ENCODE peak calls at places on chromosomes 16 and 17, in nine cellular contexts. T, G, A, S, F, Y, K, H and W are unnamed samples.

GRCh38 chr17:73657473-73658116 is 13.3 kb upstream of the SDK2 start:
- DNase-seq in G (no peak), H (no peak), F (peak), Y (no peak), K (peak), T (no peak), A (peak), S (no peak), W (no peak)

GRCh38 chr17:50631908-50632571 is 2.6 kb upstream of the ABCC3 start:
- DNase-seq in S (no peak), F (no peak), H (no peak), G (no peak), T (no peak), Y (no peak), A (no peak), K (peak), W (no peak)

GRCh38 chr16:87310610-87311009 is 6.6 kb downstream of the C16orf95 start:
- DNase-seq in F (no peak), G (no peak), T (no peak), A (no peak), H (peak), K (no peak), Y (no peak), S (no peak), W (no peak)

GRCh38 chr17:75683467-75684041 is 16.4 kb downstream of the SAP30BP start:
- DNase-seq in S (no peak), A (no peak), Y (no peak), H (no peak), K (no peak), F (no peak), G (no peak), T (peak), W (no peak)

GRCh38 chr17:50046667-50047066 is 9.2 kb upstream of the ITGA3 start:
- DNase-seq in K (no peak), F (peak), H (no peak), G (no peak), T (no peak), S (no peak), A (no peak), Y (no peak), W (no peak)

GRCh38 chr16:58024673-58025350 is 742 bp upstream of the MMP15 start:
- DNase-seq in S (peak), F (peak), K (peak), G (no peak), H (peak), T (no peak), A (peak), Y (no peak), W (peak)

GRCh38 chr17:82553210-82553930 is 33.8 kb downstream of the FOXK2 start:
- DNase-seq in F (peak), T (no peak), A (peak), Y (no peak), K (no peak), G (no peak), S (no peak), H (no peak), W (no peak)

GRCh38 chr17:8685396-8685795 is 54.9 kb upstream of the MYH10 start:
- DNase-seq in G (no peak), K (no peak), H (no peak), T (no peak), S (no peak), Y (no peak), F (no peak), A (no peak), W (no peak)

GRCh38 chr16:75044800-75045361 is 46.1 kb downstream of the ZNRF1 start:
- DNase-seq in K (no peak), H (no peak), S (no peak), T (peak), F (no peak), A (peak), Y (no peak), G (peak), W (no peak)

GRCh38 chr17:1647802-1648581 is 1.7 kb downstream of the RILP start:
- DNase-seq in T (peak), H (no peak), Y (peak), K (no peak), F (peak), A (no peak), G (no peak), S (no peak), W (no peak)

GRCh38 chr16:50616883-50617629 is 64.1 kb downstream of the SNX20 start:
- DNase-seq in H (no peak), Y (no peak), F (peak), A (no peak), T (no peak), S (no peak), G (no peak), K (no peak), W (no peak)

GRCh38 chr16:783404-784161 is 4.6 kb downstream of the RPUSD1 start:
- DNase-seq in Y (no peak), G (no peak), H (no peak), A (no peak), K (no peak), F (no peak), S (no peak), T (peak), W (no peak)

GRCh38 chr17:56781944-56782737 is 51.6 kb downstream of the C17orf67 start:
- DNase-seq in S (no peak), K (no peak), A (no peak), G (no peak), H (no peak), Y (no peak), T (no peak), F (no peak), W (no peak)

GRCh38 chr17:47099451-47099986 is 89.6 kb downstream of the CDC27 start:
- DNase-seq in H (no peak), S (no peak), Y (no peak), K (no peak), A (no peak), T (no peak), G (no peak), F (peak), W (no peak)

GRCh38 chr16:62029947-62030346 is 6.3 kb downstream of the CDH8 start:
- DNase-seq in K (no peak), S (no peak), A (no peak), T (no peak), Y (no peak), F (no peak), H (no peak), G (no peak), W (no peak)

GRCh38 chr16:62035115-62036092 is 834 bp downstream of the CDH8 start:
- DNase-seq in T (no peak), A (peak), H (peak), G (no peak), Y (no peak), K (peak), S (no peak), F (peak), W (no peak)

GRCh38 chr16:62034236-62035114 is 1.8 kb downstream of the CDH8 start:
- DNase-seq in A (peak), T (no peak), S (no peak), G (no peak), F (peak), Y (no peak), H (no peak), K (no peak), W (no peak)

GRCh38 chr16:62036101-62036806 is at the start of gene CDH8:
- DNase-seq in S (no peak), H (peak), G (no peak), A (peak), K (peak), Y (no peak), T (no peak), F (peak), W (no peak)

DNA sequence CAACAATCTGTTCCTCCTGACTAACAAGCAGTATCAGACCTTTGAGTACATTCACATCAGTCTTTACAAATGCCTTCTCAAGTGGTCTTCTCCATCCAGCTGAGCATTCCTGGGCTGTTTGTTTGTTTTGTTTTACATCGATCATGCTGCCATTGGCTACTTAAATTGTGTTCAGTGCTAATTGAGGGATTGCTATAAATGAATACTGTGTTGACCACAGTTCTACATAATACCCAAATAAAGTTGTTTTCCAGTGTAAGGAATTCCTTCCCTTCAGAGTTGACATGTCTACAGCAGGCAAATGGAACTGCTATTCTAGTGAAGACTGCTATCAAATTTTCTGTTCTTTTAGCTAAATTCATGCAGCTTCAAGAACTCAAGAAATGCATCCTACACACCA is 3.2 kb downstream of the CDH8 start:
- DNase-seq in H (no peak), K (no peak), S (no peak), Y (no peak), T (no peak), A (no peak), G (no peak), F (no peak), W (no peak)
- H3K4me3 ChIP-seq in H (no peak), K (no peak), S (no peak), Y (no peak), T (no peak), A (no peak), G (no peak), F (no peak), W (no peak)

GRCh38 chr16:79843631-79844043 is 243.1 kb upstream of the MAF start:
- DNase-seq in H (no peak), K (no peak), A (no peak), S (peak), Y (no peak), F (no peak), G (no peak), T (no peak), W (no peak)

GRCh38 chr16:79844603-79845002 is 244.1 kb upstream of the MAF start:
- DNase-seq in H (no peak), K (no peak), Y (no peak), S (no peak), F (no peak), A (no peak), T (no peak), G (no peak), W (no peak)

GRCh38 chr16:79845734-79846135 is 245.2 kb upstream of the MAF start:
- DNase-seq in K (no peak), G (no peak), Y (no peak), H (no peak), T (no peak), S (peak), F (no peak), A (no peak), W (no peak)

GRCh38 chr16:79847101-79847500 is 246.6 kb upstream of the MAF start:
- DNase-seq in Y (no peak), T (no peak), A (no peak), G (peak), H (no peak), K (no peak), F (no peak), S (no peak), W (no peak)

DNA sequence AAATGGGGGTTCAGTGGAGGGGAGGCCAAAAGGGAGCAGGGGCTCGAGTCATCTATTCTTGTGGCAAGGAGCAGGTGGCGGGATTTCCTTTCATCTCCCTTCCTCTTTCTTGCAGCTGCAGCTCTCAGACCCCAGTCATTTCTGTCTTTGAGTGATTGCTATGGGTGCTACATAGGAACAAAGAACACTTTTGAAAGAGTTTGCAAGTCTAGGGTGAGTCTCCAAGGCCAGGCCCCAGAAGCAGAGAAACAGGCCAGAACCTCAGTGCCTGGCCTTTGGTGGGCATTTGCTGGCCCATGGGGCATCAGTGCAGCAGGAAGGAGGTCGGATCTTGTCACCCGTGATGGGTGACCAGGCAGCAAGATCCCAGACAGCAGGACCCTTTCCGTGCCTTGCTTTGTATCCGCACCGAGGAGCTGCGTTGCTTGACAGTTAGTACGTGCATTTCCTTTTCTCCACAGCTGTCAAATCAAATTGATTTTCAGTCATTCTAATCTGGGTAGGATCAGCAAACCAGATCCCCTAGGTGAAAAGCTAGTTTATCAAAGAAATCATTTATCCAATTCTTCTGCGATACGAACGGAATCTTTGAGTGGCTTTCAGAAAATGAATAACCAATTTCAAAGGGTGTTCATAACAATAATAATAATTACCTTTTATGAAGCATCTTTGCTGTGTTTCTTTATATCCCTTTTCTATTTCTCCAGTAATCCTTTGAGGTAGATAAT is 244.6 kb upstream of the MAF start:
- DNase-seq in T (no peak), G (no peak), H (no peak), K (no peak), Y (no peak), A (no peak), S (peak), F (no peak), W (no peak)
- H3K4me3 ChIP-seq in T (no peak), G (no peak), H (no peak), K (no peak), Y (no peak), A (no peak), S (peak), F (no peak), W (no peak)

GRCh38 chr16:66918803-66919568 is at the start of gene CDH16:
- DNase-seq in S (no peak), Y (no peak), F (no peak), K (no peak), H (no peak), T (no peak), G (no peak), A (no peak), W (no peak)

GRCh38 chr16:66916518-66916917 is 2.2 kb downstream of the CDH16 start:
- DNase-seq in K (no peak), T (no peak), F (no peak), H (no peak), Y (no peak), G (no peak), A (no peak), S (no peak), W (no peak)

GRCh38 chr16:66919569-66920472 is 1.1 kb upstream of the CDH16 start:
- DNase-seq in G (no peak), A (no peak), Y (no peak), H (no peak), T (no peak), S (no peak), F (no peak), K (no peak), W (no peak)

GRCh38 chr16:66918355-66918754 is 330 bp downstream of the CDH16 start:
- DNase-seq in F (no peak), T (no peak), A (no peak), S (no peak), G (no peak), K (no peak), H (no peak), Y (no peak), W (no peak)

GRCh38 chr16:66917741-66918140 is 944 bp downstream of the CDH16 start:
- DNase-seq in S (no peak), F (no peak), T (no peak), K (no peak), Y (no peak), G (no peak), A (no peak), H (no peak), W (no peak)
- H3K4me3 ChIP-seq in S (no peak), F (no peak), T (no peak), K (no peak), Y (no peak), G (no peak), A (no peak), H (no peak), W (no peak)

GRCh38 chr16:67154578-67155304 is 3.9 kb upstream of the B3GNT9 start:
- DNase-seq in Y (no peak), S (no peak), F (peak), G (no peak), K (no peak), T (no peak), A (no peak), H (peak), W (no peak)
- H3K4me3 ChIP-seq in Y (no peak), S (peak), F (no peak), G (peak), K (peak), T (no peak), A (peak), H (peak), W (no peak)

DNA sequence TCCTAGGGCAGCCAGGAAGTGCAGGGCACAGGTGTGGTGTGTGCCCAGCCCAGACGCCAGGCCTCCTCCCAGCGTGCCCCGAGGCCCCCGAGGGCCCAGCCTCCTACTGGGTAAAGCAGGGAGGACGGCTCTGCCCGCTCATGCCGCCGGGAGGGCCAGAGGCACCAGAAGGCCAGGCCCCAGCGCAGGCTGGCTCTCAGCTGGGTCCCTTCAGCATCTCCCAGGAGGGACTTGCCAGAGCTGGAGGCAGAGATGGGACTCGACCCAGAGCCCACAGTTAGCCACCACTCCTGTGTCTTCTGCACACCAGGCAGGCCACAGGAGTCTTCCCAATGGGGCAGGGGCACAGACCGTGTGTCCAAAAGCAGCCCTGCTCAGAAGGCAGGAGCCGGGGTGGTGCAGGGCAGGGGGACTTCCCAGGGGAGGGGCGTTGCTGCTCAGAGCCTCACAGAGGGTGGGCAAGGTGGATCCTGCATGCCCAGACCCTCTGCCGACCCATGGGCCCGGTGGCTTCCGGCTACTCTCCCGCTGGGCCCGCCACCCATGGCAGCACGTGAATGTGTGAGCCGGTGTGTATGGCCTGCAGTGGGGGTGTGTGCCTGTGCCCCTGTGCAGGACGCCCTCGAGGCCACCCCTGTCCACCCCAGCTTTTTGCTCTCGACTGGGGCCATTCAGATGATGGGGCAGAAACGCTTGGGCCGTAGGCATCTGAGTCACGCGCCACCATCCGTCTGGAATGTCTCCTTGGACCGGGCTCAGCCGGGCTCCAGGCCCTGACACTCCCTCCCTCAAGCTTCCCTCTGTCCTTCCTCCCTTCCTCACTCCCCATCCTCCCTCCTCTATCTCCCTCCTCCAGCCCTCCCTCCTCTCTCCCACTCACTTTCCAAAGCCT is 5.7 kb upstream of the ZNF469 start:
- DNase-seq in G (no peak), F (no peak), T (peak), Y (no peak), H (peak), K (peak), S (no peak), A (peak), W (no peak)
- H3K4me3 ChIP-seq in G (no peak), F (no peak), T (no peak), Y (no peak), H (no peak), K (no peak), S (no peak), A (no peak), W (no peak)

GRCh38 chr16:66959645-66960177 is 1.4 kb upstream of the CES3 start:
- DNase-seq in H (no peak), F (no peak), G (no peak), Y (no peak), S (no peak), A (no peak), K (no peak), T (no peak), W (no peak)

GRCh38 chr16:66964049-66964448 is 3.0 kb downstream of the CES3 start:
- DNase-seq in G (no peak), S (no peak), F (no peak), T (no peak), K (no peak), A (no peak), Y (no peak), H (no peak), W (no peak)

GRCh38 chr16:66958857-66959644 is 2.0 kb upstream of the CES3 start:
- DNase-seq in A (no peak), F (no peak), H (no peak), S (no peak), Y (no peak), T (no peak), G (no peak), K (no peak), W (no peak)

GRCh38 chr16:66960270-66960669 is 796 bp upstream of the CES3 start:
- DNase-seq in S (no peak), Y (no peak), K (no peak), T (no peak), F (no peak), G (no peak), H (no peak), A (no peak), W (no peak)

GRCh38 chr16:66961065-66961744 is at the start of gene CES3:
- DNase-seq in F (peak), Y (no peak), H (no peak), T (peak), A (peak), G (no peak), K (peak), S (peak), W (peak)
- H3K4me3 ChIP-seq in F (peak), Y (no peak), H (no peak), T (no peak), A (no peak), G (no peak), K (peak), S (peak), W (no peak)